ENCODE peak calls at places on chromosomes 7 and 10, in ten cellular contexts. Y is NCI-H1105; H is left lung; L is cerebellum; Q is progenitor cell of endocrine pancreas; S is epithelial cell of esophagus; T is HT-29; O is endothelial cell; D is CD8-positive, alpha-beta T cell; Z is natural killer cell. C is an unnamed sample.

GRCh38 chr10:132850896-132851295 is 64.9 kb upstream of the NKX6-2 start:
- DNase-seq in D (peak; percentile 29), S (no peak), L (no peak), T (no peak), O (no peak), H (peak; percentile 27), Y (no peak), Q (peak; percentile 6), Z (peak; percentile 9), C (peak; percentile 50)

GRCh38 chr10:44369296-44369695 is 15.6 kb downstream of the CXCL12 start:
- DNase-seq in S (no peak), Y (no peak), T (no peak), Q (no peak), H (no peak), D (no peak), Z (no peak), L (no peak), O (no peak), C (no peak)

GRCh38 chr7:19852192-19852591 is 78.8 kb upstream of the TMEM196 start:
- DNase-seq in O (no peak), H (no peak), Y (no peak), S (no peak), D (no peak), Q (no peak), T (no peak), Z (no peak), L (no peak), C (no peak)

GRCh38 chr7:30201921-30202320 is 67.1 kb downstream of the MTURN start:
- DNase-seq in H (no peak), D (no peak), Z (no peak), L (no peak), Y (no peak), S (peak; percentile 21), O (no peak), T (no peak), Q (no peak), C (no peak)

GRCh38 chr7:135508853-135509588 is 881 bp downstream of the CNOT4 start:
- DNase-seq in D (peak; percentile 50), H (no peak), Y (no peak), S (peak; percentile 41), Z (peak; percentile 20), T (peak; percentile 57), O (peak; percentile 30), Q (peak; percentile 10), L (peak; percentile 12), C (no peak)

GRCh38 chr7:151727579-151728285 is 149.2 kb downstream of the PRKAG2 start:
- DNase-seq in D (no peak), H (peak; percentile 78), T (peak; percentile 93), L (no peak), O (no peak), Z (no peak), Q (no peak), S (peak; percentile 97), Y (no peak), C (peak; percentile 91)

GRCh38 chr7:46969303-46970130 is 612.4 kb downstream of the TNS3 start:
- DNase-seq in L (no peak), T (peak; percentile 77), S (peak; percentile 67), Z (no peak), O (no peak), H (no peak), Q (no peak), D (no peak), Y (no peak), C (no peak)

GRCh38 chr10:29539398-29539797 is 95.4 kb downstream of the SVIL start:
- DNase-seq in Y (no peak), D (no peak), Z (no peak), T (no peak), H (no peak), Q (no peak), S (no peak), O (no peak), L (no peak), C (no peak)

GRCh38 chr10:96618648-96619047 is 31.8 kb upstream of the TM9SF3 start:
- DNase-seq in Z (no peak), D (no peak), T (no peak), Y (no peak), S (no peak), Q (no peak), L (peak; percentile 26), H (no peak), O (no peak), C (no peak)

GRCh38 chr10:119079572-119080520 is 771 bp downstream of the EIF3A start:
- DNase-seq in Y (no peak), D (peak; percentile 71), Q (peak; percentile 19), Z (peak; percentile 64), L (peak; percentile 61), T (peak; percentile 71), H (peak; percentile 84), O (peak; percentile 76), S (peak; percentile 88), C (peak; percentile 92)

GRCh38 chr10:91350651-91351081 is 59.5 kb upstream of the HECTD2 start:
- DNase-seq in Y (no peak), D (no peak), T (no peak), S (peak; percentile 69), O (no peak), Q (no peak), Z (no peak), L (no peak), H (no peak), C (no peak)

GRCh38 chr7:37665352-37666022 is 18.1 kb upstream of the GPR141 start:
- DNase-seq in O (no peak), Y (no peak), Q (no peak), D (no peak), T (no peak), S (no peak), H (no peak), Z (no peak), L (no peak), C (no peak)

GRCh38 chr10:95034401-95034800 is 34.9 kb downstream of the CYP2C8 start:
- DNase-seq in S (no peak), Q (no peak), L (no peak), D (no peak), Z (no peak), T (no peak), O (no peak), H (no peak), Y (no peak), C (no peak)

GRCh38 chr7:89666436-89666835 is 487.8 kb upstream of the STEAP1 start:
- DNase-seq in Q (no peak), O (no peak), Z (no peak), S (no peak), L (no peak), Y (no peak), T (no peak), D (no peak), H (no peak), C (no peak)

GRCh38 chr10:109926141-109926745 is 2.9 kb upstream of the XPNPEP1 start:
- DNase-seq in S (no peak), Y (no peak), Q (no peak), L (no peak), H (no peak), D (no peak), T (no peak), O (no peak), Z (no peak), C (no peak)

GRCh38 chr10:6405713-6406112 is 174.4 kb downstream of the PRKCQ start:
- DNase-seq in L (no peak), Z (no peak), H (no peak), D (no peak), Q (no peak), O (no peak), S (no peak), Y (no peak), T (no peak), C (no peak)

GRCh38 chr7:30912021-30912420 is 368 bp downstream of the AQP1 start:
- DNase-seq in Q (no peak), L (no peak), O (no peak), D (no peak), T (no peak), S (no peak), Z (no peak), Y (no peak), H (no peak), C (peak; percentile 62)

GRCh38 chr10:113708640-113709039 is 28.9 kb downstream of the CASP7 start:
- DNase-seq in Q (no peak), H (no peak), Y (no peak), D (no peak), Z (no peak), T (no peak), S (no peak), O (no peak), L (no peak), C (no peak)

GRCh38 chr10:659710-660141 is 29.7 kb downstream of the DIP2C start:
- DNase-seq in D (no peak), Q (no peak), T (no peak), S (no peak), Y (no peak), O (no peak), L (no peak), H (no peak), Z (no peak), C (no peak)

GRCh38 chr7:108285018-108285368 is 154.8 kb upstream of the LAMB4 start:
- DNase-seq in S (peak; percentile 76), Y (no peak), Q (no peak), O (no peak), L (no peak), D (no peak), T (no peak), H (no peak), Z (no peak), C (no peak)

GRCh38 chr7:99108615-99109014 is 35.3 kb downstream of the SMURF1 start:
- DNase-seq in O (no peak), H (no peak), Q (no peak), D (no peak), Z (no peak), L (no peak), Y (no peak), T (no peak), S (peak; percentile 52), C (no peak)

GRCh38 chr7:135620447-135620846 is 41.9 kb upstream of the STMP1 start:
- DNase-seq in D (no peak), Q (no peak), S (no peak), Y (no peak), O (no peak), H (no peak), T (no peak), Z (no peak), L (no peak), C (no peak)